ENCODE peak calls at places on chromosomes 16 and 17, in seven cellular contexts. D is neural progenitor cell, X is GM23338, L is astrocyte, R is HCT116, P is PC-9, J is A673. G is an unnamed sample.
A peak's percentile ranks its signal among the peaks of the same experiment; 100 is the strongest.

GRCh38 chr17:67245694-67246397 is 850 bp upstream of the HELZ start:
- DNase-seq in D (peak; percentile 94), X (peak; percentile 94), L (no peak), R (no peak), P (no peak), J (no peak), G (no peak)

GRCh38 chr17:78661092-78661770 is 84.0 kb upstream of the DNAH17 start:
- DNase-seq in D (no peak), X (no peak), L (peak; percentile 68), R (no peak), P (peak; percentile 40), J (no peak), G (peak; percentile 69)

GRCh38 chr16:87686697-87687570 is 78.9 kb downstream of the KLHDC4 start:
- DNase-seq in D (no peak), X (no peak), L (no peak), R (no peak), P (no peak), J (no peak), G (peak; percentile 6)

GRCh38 chr17:83057397-83057761 is 22.0 kb upstream of the METRNL start:
- DNase-seq in D (peak; percentile 0), X (no peak), L (no peak), R (no peak), P (no peak), J (no peak), G (no peak)

GRCh38 chr17:79769596-79770520 is 8.1 kb upstream of the CBX2 start:
- DNase-seq in D (no peak), X (no peak), L (no peak), R (no peak), P (peak; percentile 80), J (no peak), G (no peak)

GRCh38 chr16:79008869-79009179 is 591.7 kb downstream of the MAF start:
- DNase-seq in D (no peak), X (no peak), L (no peak), R (no peak), P (no peak), J (no peak), G (no peak)

GRCh38 chr17:74568116-74568873 is 986 bp upstream of the CD300H start:
- DNase-seq in D (no peak), X (no peak), L (peak; percentile 81), R (no peak), P (no peak), J (no peak), G (no peak)

GRCh38 chr16:51034481-51035109 is 116.5 kb downstream of the SALL1 start:
- DNase-seq in D (no peak), X (no peak), L (no peak), R (no peak), P (no peak), J (peak; percentile 19), G (no peak)

GRCh38 chr17:45410144-45411091 is 22.3 kb downstream of the ARHGAP27 start:
- DNase-seq in D (no peak), X (no peak), L (no peak), R (no peak), P (no peak), J (no peak), G (no peak)

GRCh38 chr17:28225872-28226271 is 93.1 kb upstream of the TMEM97 start:
- DNase-seq in D (no peak), X (no peak), L (no peak), R (no peak), P (no peak), J (no peak), G (no peak)

GRCh38 chr17:28228986-28229729 is 89.8 kb upstream of the TMEM97 start:
- DNase-seq in D (no peak), X (no peak), L (no peak), R (no peak), P (no peak), J (no peak), G (no peak)

GRCh38 chr17:28228109-28228840 is 90.7 kb upstream of the TMEM97 start:
- DNase-seq in D (peak; percentile 50), X (peak; percentile 70), L (no peak), R (no peak), P (no peak), J (peak; percentile 43), G (no peak)

GRCh38 chr17:28226563-28226962 is 92.4 kb upstream of the TMEM97 start:
- DNase-seq in D (no peak), X (no peak), L (no peak), R (no peak), P (no peak), J (no peak), G (no peak)

GRCh38 chr17:28227278-28228108 is 91.5 kb upstream of the TMEM97 start:
- DNase-seq in D (peak; percentile 99), X (peak; percentile 100), L (peak; percentile 14), R (peak; percentile 73), P (peak; percentile 71), J (peak; percentile 87), G (peak; percentile 43)
- TF ChIP-seq EZH2 in D (peak; percentile 13), X (no peak), L (peak; percentile 28), R (no peak), P (no peak), J (no peak), G (peak; percentile 60)

DNA sequence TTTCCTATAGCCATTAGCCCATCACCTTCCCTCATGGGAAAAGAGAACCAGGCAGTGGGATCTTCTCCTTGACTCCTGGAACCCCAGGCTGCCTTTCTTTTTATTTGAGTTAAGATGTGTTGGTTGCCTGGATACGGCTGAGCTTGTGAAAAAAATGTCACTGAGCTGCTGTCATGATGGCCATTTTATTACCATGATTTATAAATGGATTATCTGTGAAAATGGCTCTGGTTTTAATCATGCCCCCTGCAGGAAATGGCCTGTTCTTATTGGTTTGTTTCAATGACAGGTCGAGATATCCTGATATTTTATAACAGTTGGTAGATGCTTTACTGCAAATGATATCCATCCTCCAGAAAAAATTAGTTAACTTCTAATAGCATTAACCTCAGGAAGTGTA is 640.4 kb downstream of the CDH11 start:
- DNase-seq in D (no peak), X (no peak), L (no peak), R (no peak), P (no peak), J (peak; percentile 81), G (no peak)
- H3K4me3 ChIP-seq in D (no peak overlapping the region), X (no peak overlapping the region), L (no peak overlapping the region), R (no peak overlapping the region), P (no peak overlapping the region), J (no peak overlapping the region), G (no peak overlapping the region)

GRCh38 chr17:10114931-10115535 is 83.4 kb downstream of the GAS7 start:
- DNase-seq in D (no peak), X (no peak), L (peak; percentile 85), R (no peak), P (no peak), J (peak; percentile 98), G (peak; percentile 98)
- TF ChIP-seq CTCF in D (no peak), X (no peak), L (no peak), R (no peak), P (no peak), J (no peak), G (no peak)

GRCh38 chr16:23318639-23319038 is 16.5 kb downstream of the SCNN1B start:
- DNase-seq in D (no peak), X (no peak), L (no peak), R (no peak), P (no peak), J (no peak), G (no peak)

GRCh38 chr16:23321206-23321875 is 19.2 kb downstream of the SCNN1B start:
- DNase-seq in D (no peak), X (no peak), L (no peak), R (no peak), P (no peak), J (no peak), G (no peak)

GRCh38 chr16:23320695-23321094 is 18.6 kb downstream of the SCNN1B start:
- DNase-seq in D (no peak), X (no peak), L (no peak), R (no peak), P (no peak), J (no peak), G (no peak)

GRCh38 chr16:23317751-23318150 is 15.6 kb downstream of the SCNN1B start:
- DNase-seq in D (no peak), X (no peak), L (no peak), R (no peak), P (no peak), J (no peak), G (no peak)

GRCh38 chr16:23319861-23320615 is 17.9 kb downstream of the SCNN1B start:
- DNase-seq in D (no peak), X (no peak), L (no peak), R (no peak), P (no peak), J (no peak), G (no peak)
- TF ChIP-seq EZH2 in D (no peak), X (no peak), L (no peak), R (no peak), P (no peak), J (no peak), G (no peak)

GRCh38 chr17:21549107-21549687 is 143.1 kb upstream of the KCNJ18 start:
- DNase-seq in D (no peak), X (no peak), L (peak; percentile 61), R (no peak), P (no peak), J (no peak), G (peak; percentile 73)
- H3K4me3 ChIP-seq in D (no peak overlapping the region), X (no peak overlapping the region), L (peak overlapping the region; percentile 45), R (no peak overlapping the region), P (peak overlapping the region; percentile 27), J (peak overlapping the region; percentile 9), G (peak overlapping the region; percentile 5)

GRCh38 chr17:50051606-50052005 is 4.3 kb upstream of the ITGA3 start:
- DNase-seq in D (no peak), X (no peak), L (no peak), R (no peak), P (no peak), J (no peak), G (no peak)

GRCh38 chr17:50051082-50051576 is 4.8 kb upstream of the ITGA3 start:
- DNase-seq in D (no peak), X (no peak), L (peak; percentile 80), R (peak; percentile 96), P (peak; percentile 98), J (peak; percentile 67), G (peak; percentile 88)

GRCh38 chr17:50048988-50049387 is 6.9 kb upstream of the ITGA3 start:
- DNase-seq in D (no peak), X (no peak), L (no peak), R (no peak), P (no peak), J (no peak), G (no peak)

GRCh38 chr17:50049636-50050035 is 6.3 kb upstream of the ITGA3 start:
- DNase-seq in D (no peak), X (no peak), L (no peak), R (no peak), P (no peak), J (peak; percentile 60), G (no peak)

GRCh38 chr17:50050431-50051032 is 5.4 kb upstream of the ITGA3 start:
- DNase-seq in D (no peak), X (no peak), L (no peak), R (no peak), P (peak; percentile 60), J (no peak), G (no peak)
- TF ChIP-seq CTCF in D (no peak), X (no peak), L (no peak), R (peak; percentile 23), P (peak; percentile 54), J (no peak), G (no peak)

GRCh38 chr16:6484121-6484520 is 848.5 kb upstream of the RBFOX1 start:
- DNase-seq in D (no peak), X (no peak), L (no peak), R (no peak), P (no peak), J (no peak), G (no peak)
- TF ChIP-seq EZH2 in D (no peak), X (no peak), L (no peak), R (no peak), P (no peak), J (no peak), G (no peak)

GRCh38 chr16:3180445-3180878 is 7.5 kb upstream of the OR1F1 start:
- DNase-seq in D (no peak), X (peak; percentile 77), L (no peak), R (no peak), P (no peak), J (peak; percentile 61), G (no peak)
- H3K4me3 ChIP-seq in D (peak overlapping the region; percentile 29), X (peak overlapping the region; percentile 82), L (no peak overlapping the region), R (no peak overlapping the region), P (no peak overlapping the region), J (no peak overlapping the region), G (no peak overlapping the region)